ENCODE peak calls at places on chromosomes 16 and 17, in six cellular contexts. G is uterus, D is psoas muscle, T is lung, X is aorta, V is left ventricle myocardium inferior. B is an unnamed sample.

GRCh38 chr17:37179893-37180292 is 195.9 kb upstream of the C17orf78 start:
- DNase-seq in G (no peak), D (no peak), T (no peak), X (no peak), V (no peak), B (no peak)

GRCh38 chr17:58381124-58381838 is 29.3 kb upstream of the SUPT4H1 start:
- DNase-seq in G (no peak), D (no peak), T (no peak), X (no peak), V (no peak), B (no peak)

GRCh38 chr16:16120044-16120381 is 103.3 kb downstream of the ABCC6 start:
- DNase-seq in G (no peak), D (no peak), T (no peak), X (no peak), V (no peak), B (no peak)

GRCh38 chr17:41734139-41734948 is at the start of gene HAP1:
- DNase-seq in G (peak; percentile 37), D (peak; percentile 27), T (no peak), X (peak; percentile 83), V (no peak), B (peak; percentile 38)

GRCh38 chr16:69711115-69711740 is 15.1 kb downstream of the NQO1 start:
- DNase-seq in G (peak; percentile 55), D (no peak), T (peak; percentile 81), X (no peak), V (no peak), B (no peak)

GRCh38 chr16:15950167-15950854 is 895 bp downstream of the ABCC1 start:
- DNase-seq in G (peak; percentile 22), D (no peak), T (peak; percentile 36), X (peak; percentile 75), V (no peak), B (peak; percentile 68)

GRCh38 chr17:76153202-76153601 is 12.2 kb upstream of the FOXJ1 start:
- DNase-seq in G (no peak), D (no peak), T (no peak), X (no peak), V (no peak), B (no peak)

GRCh38 chr17:66275651-66276050 is 26.8 kb upstream of the PRKCA start:
- DNase-seq in G (no peak), D (no peak), T (no peak), X (no peak), V (no peak), B (no peak)

GRCh38 chr16:58931436-58931835 is 197.3 kb upstream of the GOT2 start:
- DNase-seq in G (no peak), D (no peak), T (no peak), X (no peak), V (no peak), B (no peak)

GRCh38 chr17:71505981-71506380 is 614.8 kb upstream of the SOX9 start:
- DNase-seq in G (no peak), D (no peak), T (no peak), X (no peak), V (no peak), B (no peak)

GRCh38 chr17:55625516-55625915 is 97.1 kb downstream of the TMEM100 start:
- DNase-seq in G (no peak), D (no peak), T (no peak), X (no peak), V (no peak), B (no peak)

GRCh38 chr16:86016201-86016965 is 117.4 kb downstream of the IRF8 start:
- DNase-seq in G (no peak), D (no peak), T (peak; percentile 36), X (peak; percentile 35), V (no peak), B (peak; percentile 58)

GRCh38 chr17:42118545-42118944 is 2.6 kb downstream of the KAT2A start:
- DNase-seq in G (no peak), D (no peak), T (no peak), X (no peak), V (no peak), B (peak; percentile 25)

GRCh38 chr17:7881655-7882054 is 6.9 kb upstream of the CHD3 start:
- DNase-seq in G (no peak), D (no peak), T (no peak), X (no peak), V (no peak), B (no peak)

GRCh38 chr16:70579648-70580630 is 56.3 kb downstream of the SF3B3 start:
- DNase-seq in G (peak; percentile 73), D (peak; percentile 41), T (no peak), X (peak; percentile 87), V (peak; percentile 64), B (peak; percentile 33)

GRCh38 chr17:164536-165235 is 16.8 kb downstream of the DOC2B start:
- DNase-seq in G (peak; percentile 56), D (no peak), T (no peak), X (no peak), V (peak; percentile 37), B (peak; percentile 59)

GRCh38 chr17:37710344-37710886 is 34.4 kb downstream of the HNF1B start:
- DNase-seq in G (no peak), D (no peak), T (peak; percentile 80), X (no peak), V (no peak), B (peak; percentile 46)

GRCh38 chr17:44345497-44346026 is 460 bp downstream of the GRN start:
- DNase-seq in G (peak; percentile 56), D (no peak), T (peak; percentile 62), X (peak; percentile 74), V (no peak), B (peak; percentile 82)

GRCh38 chr16:69399361-69399760 is 13.6 kb upstream of the TERF2 start:
- DNase-seq in G (no peak), D (no peak), T (no peak), X (no peak), V (no peak), B (no peak)

GRCh38 chr17:1789936-1790335 is 28.1 kb downstream of the SERPINF1 start:
- DNase-seq in G (no peak), D (no peak), T (no peak), X (peak; percentile 35), V (no peak), B (no peak)

GRCh38 chr17:40510328-40510648 is 8.9 kb upstream of the TNS4 start:
- DNase-seq in G (peak; percentile 61), D (peak; percentile 70), T (no peak), X (peak; percentile 75), V (no peak), B (no peak)

GRCh38 chr16:81442909-81443687 is 1.5 kb upstream of the CMIP start:
- DNase-seq in G (no peak), D (no peak), T (no peak), X (no peak), V (no peak), B (no peak)

DNA sequence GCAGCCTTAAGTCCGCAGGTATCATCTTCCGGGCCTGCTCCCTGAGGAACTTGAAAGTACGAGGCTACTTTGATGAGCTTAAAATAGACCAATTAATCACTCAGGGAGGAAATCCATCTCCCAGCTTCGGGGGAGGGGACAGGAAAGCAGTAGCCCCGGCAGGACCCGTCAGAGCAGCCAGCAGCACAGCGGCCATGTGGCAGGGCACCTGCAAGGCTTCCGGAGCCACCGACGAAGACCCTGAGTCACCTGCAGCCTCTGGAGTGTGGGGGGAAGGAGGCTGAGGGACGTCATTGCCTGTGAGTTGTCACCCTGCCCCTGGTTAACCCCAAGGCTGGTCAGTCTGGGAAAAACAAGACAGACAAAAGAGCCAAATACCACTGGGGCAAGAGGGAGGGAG is 4.4 kb upstream of the CYB561 start:
- DNase-seq in G (no peak), D (no peak), T (no peak), X (no peak), V (no peak), B (no peak)
- H3K9me3 ChIP-seq in G (no peaks in the 10 kb centered on the region), D (no peaks in the 10 kb centered on the region), T (no peaks in the 10 kb centered on the region), X (no peaks in the 10 kb centered on the region), V (no peaks in the 10 kb centered on the region), B (no peaks in the 10 kb centered on the region)

DNA sequence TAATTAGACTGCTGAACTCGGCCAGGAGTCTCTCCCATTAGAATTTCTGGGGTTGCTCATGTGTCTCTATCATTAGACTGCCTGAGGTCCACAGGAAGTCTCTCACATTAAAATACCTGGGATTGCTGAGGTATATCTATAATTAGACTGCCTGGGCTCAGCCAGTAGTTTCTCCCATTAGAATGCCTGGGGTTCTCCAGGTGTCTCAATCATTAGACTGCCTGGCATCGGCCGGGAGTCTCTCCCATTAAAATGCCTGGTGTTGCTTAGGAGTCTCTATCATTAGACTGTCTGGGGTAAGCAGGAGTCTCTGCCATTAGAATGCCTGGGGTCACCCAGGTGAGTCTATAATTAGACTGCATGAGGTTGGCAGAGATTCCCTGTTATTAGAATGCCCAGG is 2233.4 kb downstream of the TP53TG3F start:
- DNase-seq in G (no peak), D (no peak), T (no peak), X (no peak), V (no peak), B (no peak)
- H3K9me3 ChIP-seq in G (no peaks in the 10 kb centered on the region), D (peaks cover 9% of the 10 kb centered on the region), T (peaks cover 3% of the 10 kb centered on the region), X (peaks cover 3% of the 10 kb centered on the region), V (peaks cover 86% of the 10 kb centered on the region), B (no peaks in the 10 kb centered on the region)

DNA sequence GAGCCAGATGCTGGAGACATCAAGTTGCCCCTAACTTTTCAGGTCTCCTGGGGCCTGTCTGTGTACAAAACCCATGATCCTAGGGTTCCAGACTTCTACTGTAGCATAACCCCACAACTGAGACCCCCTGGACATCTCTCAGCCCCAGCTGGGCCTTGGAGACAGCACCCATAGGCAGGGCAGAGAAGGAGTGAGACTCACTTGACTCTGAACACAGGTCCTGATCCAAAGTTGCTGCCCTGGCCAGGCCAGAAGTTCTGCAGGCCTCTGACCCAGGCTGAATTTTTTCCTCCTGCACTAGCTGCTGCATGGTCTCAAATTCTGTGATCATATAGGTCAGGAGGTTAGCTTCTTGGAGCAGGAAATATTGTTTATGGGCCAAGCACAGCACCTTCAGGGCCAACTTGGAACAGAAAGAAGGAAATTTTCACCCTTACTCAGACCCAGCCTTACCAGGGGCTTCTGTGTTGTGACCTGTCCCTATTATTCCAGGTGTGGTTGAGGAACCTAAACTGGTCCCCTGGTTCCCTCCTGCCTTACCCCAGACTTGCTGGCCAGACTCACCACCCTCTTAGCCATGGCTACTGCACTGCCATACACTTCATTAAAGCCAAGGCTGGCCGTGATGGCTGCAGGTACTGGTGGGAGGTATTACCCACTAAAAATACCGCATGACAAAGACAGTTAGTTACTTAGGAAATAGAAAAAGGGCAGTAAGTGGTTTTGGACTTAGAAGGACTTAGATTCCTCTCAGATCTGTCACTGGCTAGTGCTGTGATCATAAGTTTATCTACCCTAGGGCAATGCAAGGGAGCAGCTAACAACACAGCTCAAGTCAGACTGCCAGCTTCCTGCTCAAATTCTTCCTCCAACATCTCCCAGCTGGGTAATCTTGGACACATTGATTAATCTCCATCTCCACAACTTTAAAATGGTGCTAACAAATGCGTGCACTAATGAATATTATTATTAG is 2180.1 kb downstream of the TP53TG3F start:
- DNase-seq in G (no peak), D (no peak), T (no peak), X (no peak), V (no peak), B (no peak)
- H3K9me3 ChIP-seq in G (no peaks in the 10 kb centered on the region), D (no peaks in the 10 kb centered on the region), T (no peaks in the 10 kb centered on the region), X (no peaks in the 10 kb centered on the region), V (peaks cover 4% of the 10 kb centered on the region), B (peaks cover 2% of the 10 kb centered on the region)

DNA sequence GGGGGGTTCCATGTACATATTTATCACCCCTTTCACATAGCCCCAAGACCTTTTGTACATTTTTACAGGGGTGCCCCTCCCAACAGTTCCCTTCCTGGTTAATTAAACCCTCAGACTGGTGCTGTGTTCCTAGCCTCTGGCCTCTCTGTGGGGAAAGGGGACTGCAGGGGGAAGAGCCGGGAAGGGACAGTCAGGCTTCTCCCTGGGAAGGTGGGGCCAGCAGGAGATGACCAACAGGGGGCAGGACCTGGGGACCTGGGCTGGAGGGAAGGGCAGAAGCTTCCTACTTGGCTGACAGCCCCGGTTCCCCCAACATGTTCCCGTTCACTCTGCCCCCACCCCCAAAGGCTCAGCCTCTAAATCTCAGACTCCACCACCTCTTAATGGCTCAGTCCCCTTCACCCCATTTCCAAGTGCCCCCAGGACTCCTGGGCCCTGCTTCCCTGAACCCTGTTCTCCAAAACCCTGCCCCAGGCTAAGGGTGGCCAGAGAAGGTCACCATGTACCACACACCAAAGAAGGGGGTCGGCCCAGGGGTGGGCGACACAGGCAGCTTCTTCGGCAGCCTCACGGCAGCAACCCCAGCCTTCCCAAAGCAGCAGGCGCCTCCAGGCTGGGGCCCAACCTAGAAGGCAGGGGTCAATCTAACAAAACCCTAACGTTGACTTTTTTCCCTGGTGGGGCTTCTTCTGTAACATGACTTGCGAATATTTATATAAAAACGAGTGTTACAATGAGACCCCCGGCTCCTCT is 12.0 kb downstream of the FBRS start:
- DNase-seq in G (no peak), D (no peak), T (no peak), X (no peak), V (no peak), B (no peak)
- H3K9me3 ChIP-seq in G (no peaks in the 10 kb centered on the region), D (no peaks in the 10 kb centered on the region), T (no peaks in the 10 kb centered on the region), X (no peaks in the 10 kb centered on the region), V (no peaks in the 10 kb centered on the region), B (no peaks in the 10 kb centered on the region)

B was measured in HAP-1.